ENCODE peak calls at places on chromosomes 13 and 19, in six cellular contexts. R is IMR-90, H is H1, U is mesenchymal stem cell, S is H9, D is trophoblast cell. J is an unnamed sample. For H3K9me3 and H3K79me1, the result is how much of the 10 kb centered on the place peaks cover.

GRCh38 chr13:42753697-42754096 is 27.7 kb upstream of the FAM216B start:
- DNase-seq in S (no peak), D (no peak), H (no peak), R (no peak), U (peak), J (no peak)

GRCh38 chr13:81577601-81578000 is 1236.7 kb upstream of the SPRY2 start:
- DNase-seq in U (peak), R (no peak), S (no peak), H (no peak), D (no peak), J (no peak)

GRCh38 chr19:3080281-3080680 is 13.9 kb upstream of the GNA11 start:
- DNase-seq in H (no peak), D (no peak), U (no peak), R (peak), S (no peak), J (no peak)

GRCh38 chr13:98934243-98934642 is 43.6 kb downstream of the DOCK9 start:
- DNase-seq in D (no peak), H (no peak), R (no peak), U (no peak), S (no peak), J (no peak)

GRCh38 chr19:7348587-7349230 is at the start of gene ARHGEF18:
- DNase-seq in S (no peak), U (no peak), R (no peak), D (no peak), H (no peak), J (no peak)

GRCh38 chr19:2416321-2417097 is 10.9 kb downstream of the TIMM13 start:
- DNase-seq in U (no peak), R (no peak), S (no peak), D (no peak), H (no peak), J (no peak)

GRCh38 chr13:26549713-26550112 is 7.8 kb upstream of the WASF3 start:
- DNase-seq in R (no peak), U (no peak), H (no peak), S (no peak), D (no peak), J (no peak)

GRCh38 chr13:106083620-106084350 is 451.7 kb downstream of the EFNB2 start:
- DNase-seq in H (no peak), D (peak), U (peak), R (peak), S (peak), J (no peak)

GRCh38 chr19:32351807-32352630 is 6.6 kb downstream of the ZNF507 start:
- DNase-seq in U (peak), R (peak), H (no peak), S (no peak), D (no peak), J (no peak)

GRCh38 chr13:108227651-108228272 is 9.6 kb downstream of the ABHD13 start:
- DNase-seq in D (peak), R (peak), H (no peak), U (peak), S (no peak), J (no peak)

GRCh38 chr13:49134305-49134704 is 85.8 kb upstream of the MLNR start:
- DNase-seq in U (no peak), H (no peak), S (no peak), R (no peak), D (no peak), J (no peak)

GRCh38 chr13:74061939-74062595 is 72.1 kb downstream of the KLF12 start:
- DNase-seq in U (peak), S (no peak), R (peak), H (no peak), D (no peak), J (no peak)

GRCh38 chr13:53015971-53016370 is 12.6 kb upstream of the OLFM4 start:
- DNase-seq in H (no peak), R (no peak), U (no peak), S (no peak), D (no peak), J (no peak)

GRCh38 chr19:34254552-34255432 is at the start of gene GARRE1:
- DNase-seq in D (peak), H (peak), R (peak), S (peak), U (no peak), J (peak)

GRCh38 chr19:29672319-29672932 is 7.2 kb downstream of the PLEKHF1 start:
- DNase-seq in R (no peak), H (no peak), U (no peak), D (no peak), S (no peak), J (no peak)

GRCh38 chr13:101785858-101786257 is 333.4 kb downstream of the ITGBL1 start:
- DNase-seq in D (no peak), S (peak), R (peak), U (peak), H (peak), J (peak)

GRCh38 chr19:52171321-52172169 is at the start of gene ZNF836:
- DNase-seq in U (peak), D (peak), R (peak), S (peak), H (peak), J (peak)

GRCh38 chr13:21212138-21212775 is 35.8 kb downstream of the MRPL57 start:
- DNase-seq in U (no peak), H (no peak), R (no peak), S (no peak), D (no peak), J (no peak)

GRCh38 chr13:57988276-57988675 is 356.7 kb downstream of the PCDH17 start:
- DNase-seq in D (no peak), U (no peak), H (no peak), S (no peak), R (no peak), J (no peak)
- H3K9me3 ChIP-seq in D (under half), U (under half), H (under half), S (under half), R (under half), J (under half)

DNA sequence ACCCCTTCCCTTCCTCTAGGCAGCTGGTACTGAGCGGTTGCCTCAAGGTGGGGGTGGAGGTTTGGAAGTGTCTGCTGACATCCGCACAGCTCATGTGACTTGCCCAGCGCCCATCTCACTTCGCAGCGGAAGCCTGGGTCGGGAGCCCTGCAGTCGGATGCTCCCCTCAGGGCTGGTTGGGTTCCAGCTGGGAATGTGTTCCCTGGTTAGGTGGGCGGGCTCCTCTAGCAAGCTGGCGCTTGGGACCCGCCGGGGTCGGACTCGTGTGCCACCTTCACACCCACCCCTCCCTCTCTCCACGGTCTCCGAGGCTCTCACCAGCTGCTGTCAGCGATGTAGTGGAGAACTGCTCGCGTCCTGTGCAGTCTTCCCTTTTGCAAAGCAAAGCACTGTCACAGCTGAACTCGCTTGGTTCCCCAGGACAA is 10.2 kb downstream of the PPP1R37 start:
- DNase-seq in H (no peak), S (no peak), U (no peak), D (no peak), R (no peak), J (no peak)
- H3K79me1 ChIP-seq in H (half or more), S (under half), U (under half), D (under half), R (half or more), J (under half)

GRCh38 chr13:43852923-43853404 is 26.6 kb downstream of the CCDC122 start:
- DNase-seq in U (no peak), D (no peak), S (no peak), H (no peak), R (no peak), J (no peak)
- H3K9me3 ChIP-seq in U (half or more), D (under half), S (under half), H (under half), R (under half), J (under half)

DNA sequence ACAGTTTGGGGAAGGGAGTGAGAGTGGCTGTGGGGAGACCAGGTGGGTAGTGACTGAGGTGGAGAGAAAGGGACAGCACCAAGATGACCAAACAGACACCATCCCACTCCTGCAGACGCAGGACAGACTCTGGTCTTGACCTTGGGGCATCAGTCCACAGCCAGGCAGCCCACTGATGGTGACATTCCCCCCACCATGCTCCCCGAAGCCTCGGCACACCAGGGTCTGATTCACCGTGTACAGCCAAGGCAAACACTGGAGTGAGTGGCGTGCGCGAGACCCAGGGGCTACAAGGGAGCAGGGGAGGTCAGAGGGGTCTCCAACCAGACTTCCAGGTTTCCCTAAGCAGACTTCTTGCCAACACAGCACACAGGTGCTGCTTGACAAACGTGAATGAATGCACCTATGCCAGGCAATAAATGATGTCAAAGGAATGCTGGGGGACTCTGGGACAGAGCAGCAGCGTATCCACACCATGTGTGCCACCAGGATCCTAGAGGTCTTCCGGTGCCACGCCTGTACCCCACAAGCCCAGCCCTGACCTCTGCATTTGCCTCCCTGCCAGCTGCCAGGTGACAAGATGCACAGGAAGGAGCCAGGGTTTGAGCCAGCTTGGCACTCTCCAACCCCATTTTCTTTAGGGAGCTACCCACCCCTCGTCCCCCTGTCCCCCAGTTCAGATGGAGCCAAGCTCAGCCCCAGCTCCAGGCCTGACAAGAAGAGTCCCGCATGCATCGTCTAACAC is 18.5 kb downstream of the RANBP3 start:
- DNase-seq in D (no peak), S (no peak), R (no peak), H (no peak), U (no peak), J (no peak)
- H3K79me1 ChIP-seq in D (under half), S (under half), R (half or more), H (under half), U (under half), J (under half)

GRCh38 chr19:12270854-12271253 is 23.8 kb downstream of the ZNF44 start:
- DNase-seq in U (no peak), S (no peak), D (no peak), R (no peak), H (no peak), J (no peak)

GRCh38 chr19:12272980-12273901 is 21.4 kb downstream of the ZNF44 start:
- DNase-seq in S (no peak), D (no peak), U (peak), H (no peak), R (no peak), J (no peak)

DNA sequence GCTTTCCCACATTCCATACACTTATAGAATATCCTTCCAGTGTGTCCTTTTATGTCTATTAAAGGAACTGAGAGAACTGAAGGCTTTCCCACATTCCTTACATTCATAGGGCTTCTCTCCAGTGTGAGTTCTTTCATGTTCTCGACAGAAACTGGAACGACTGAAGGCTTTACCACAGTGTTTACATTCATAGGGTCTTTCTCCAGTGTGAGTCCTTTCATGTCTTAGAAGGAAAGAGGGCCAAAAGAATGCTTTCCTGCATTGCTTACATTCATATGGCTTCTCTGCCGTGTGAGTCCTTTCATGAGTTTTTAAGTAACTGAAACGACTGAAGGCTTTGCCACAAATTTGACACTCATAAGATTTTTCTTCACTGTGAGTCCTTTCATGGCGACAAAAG is 22.3 kb downstream of the ZNF44 start:
- DNase-seq in H (no peak), S (no peak), U (no peak), D (no peak), R (no peak), J (no peak)
- H3K9me3 ChIP-seq in H (half or more), S (half or more), U (half or more), D (under half), R (half or more), J (half or more)

GRCh38 chr19:16588824-16589577 is 16.8 kb upstream of the SLC35E1 start:
- DNase-seq in S (no peak), D (no peak), R (no peak), H (no peak), U (no peak), J (no peak)

GRCh38 chr19:16587031-16588023 is 15.1 kb upstream of the SLC35E1 start:
- DNase-seq in H (no peak), D (no peak), R (peak), U (peak), S (no peak), J (no peak)

GRCh38 chr19:16586477-16586871 is 14.3 kb upstream of the SLC35E1 start:
- DNase-seq in U (no peak), S (no peak), D (no peak), H (no peak), R (no peak), J (no peak)

GRCh38 chr19:16589917-16590316 is 17.7 kb upstream of the SLC35E1 start:
- DNase-seq in R (no peak), S (no peak), H (no peak), U (no peak), D (no peak), J (no peak)

DNA sequence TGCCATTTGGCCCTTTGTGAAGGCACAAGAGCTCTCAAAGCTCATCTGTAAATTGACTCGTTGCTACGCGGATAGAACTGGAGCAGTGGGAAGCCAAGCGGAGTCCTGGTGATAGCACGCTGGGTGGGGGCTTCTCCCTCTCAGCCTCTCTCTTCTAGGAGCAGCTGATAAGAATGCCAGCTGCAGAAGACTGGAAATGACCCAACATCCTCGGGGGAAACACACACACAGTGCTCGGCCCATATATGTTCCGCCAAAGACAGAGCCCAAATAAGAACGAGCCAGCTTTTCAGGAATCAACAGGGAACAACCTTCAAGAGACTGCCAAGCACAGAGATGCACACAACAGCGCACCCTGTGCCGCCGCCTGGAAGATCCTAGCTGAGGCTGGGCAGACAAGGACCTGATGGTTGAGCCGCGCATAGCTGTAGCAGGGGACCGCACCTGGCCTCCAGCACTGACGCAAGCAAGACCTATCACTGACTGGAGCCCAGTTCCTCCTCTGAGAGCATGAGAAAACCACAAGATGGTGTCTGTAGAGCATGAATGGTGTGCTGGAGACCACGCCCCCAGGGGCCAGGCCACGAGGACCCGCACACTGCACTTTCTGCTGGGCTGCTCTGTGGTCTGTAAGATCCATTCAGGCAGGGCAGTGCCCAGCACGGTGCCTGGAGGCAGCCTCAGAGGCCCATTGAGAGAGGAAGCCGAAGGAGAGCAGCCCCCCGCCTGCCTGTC is 16.0 kb upstream of the SLC35E1 start:
- DNase-seq in D (no peak), H (no peak), S (peak), U (no peak), R (peak), J (no peak)
- H3K79me1 ChIP-seq in D (under half), H (under half), S (under half), U (under half), R (half or more), J (under half)

GRCh38 chr19:8463343-8463742 is 18.6 kb downstream of the HNRNPM start:
- DNase-seq in S (no peak), U (no peak), H (no peak), D (no peak), R (no peak), J (no peak)
- H3K9me3 ChIP-seq in S (under half), U (under half), H (under half), D (under half), R (under half), J (under half)

J was measured in neuronal stem cell.